ENCODE peak calls at places on chromosomes 2 and 18, in seven cellular contexts. X is HCT116, P is K562, L is SK-N-SH, H is H1, T is HepG2, O is GM12878. A is an unnamed sample.

GRCh38 chr18:59517446-59518171 is 158.5 kb upstream of the LMAN1 start:
- DNase-seq in X (no peak), P (peak; percentile 4), L (peak; percentile 70), H (no peak), T (peak; percentile 8), O (no peak), A (peak; percentile 28)

GRCh38 chr2:237541242-237541641 is 25.1 kb upstream of the PRLH start:
- DNase-seq in X (no peak), P (no peak), L (no peak), H (no peak), T (no peak), O (no peak), A (no peak)

GRCh38 chr2:206920310-206920709 is 19.0 kb upstream of the CPO start:
- DNase-seq in X (no peak), P (no peak), L (no peak), H (no peak), T (no peak), O (no peak), A (no peak)

GRCh38 chr2:241751152-241751551 is 16.7 kb downstream of the D2HGDH start:
- DNase-seq in X (no peak), P (no peak), L (no peak), H (no peak), T (no peak), O (no peak), A (no peak)

GRCh38 chr18:46321954-46322353 is 217.8 kb downstream of the HAUS1 start:
- DNase-seq in X (no peak), P (no peak), L (no peak), H (no peak), T (no peak), O (no peak), A (no peak)

GRCh38 chr2:173884403-173884802 is 80.8 kb downstream of the SP3 start:
- DNase-seq in X (peak; percentile 47), P (peak; percentile 74), L (peak; percentile 51), H (no peak), T (peak; percentile 56), O (no peak), A (peak; percentile 67)

GRCh38 chr18:61892683-61893303 is at the start of gene RNF152:
- DNase-seq in X (no peak), P (no peak), L (peak; percentile 75), H (no peak), T (no peak), O (no peak), A (peak; percentile 62)

GRCh38 chr2:36770542-36771287 is 74.2 kb downstream of the VIT start:
- DNase-seq in X (peak; percentile 51), P (peak; percentile 81), L (peak; percentile 64), H (peak; percentile 62), T (peak; percentile 67), O (no peak), A (no peak)

GRCh38 chr18:46868171-46868921 is 49.0 kb downstream of the PIAS2 start:
- DNase-seq in X (no peak), P (no peak), L (no peak), H (no peak), T (no peak), O (no peak), A (peak; percentile 48)

GRCh38 chr2:220165401-220165800 is 538.0 kb downstream of the SLC4A3 start:
- DNase-seq in X (no peak), P (no peak), L (no peak), H (no peak), T (no peak), O (no peak), A (no peak)

GRCh38 chr2:216216951-216217903 is 108.1 kb downstream of the XRCC5 start:
- DNase-seq in X (no peak), P (peak; percentile 61), L (peak; percentile 58), H (no peak), T (peak; percentile 49), O (no peak), A (no peak)

GRCh38 chr2:54206596-54206995 is 49.4 kb downstream of the TSPYL6 start:
- DNase-seq in X (peak; percentile 37), P (peak; percentile 30), L (peak; percentile 48), H (no peak), T (peak; percentile 50), O (no peak), A (peak; percentile 41)

GRCh38 chr2:42639340-42640077 is 71.1 kb downstream of the MTA3 start:
- DNase-seq in X (no peak), P (no peak), L (no peak), H (no peak), T (peak; percentile 15), O (no peak), A (no peak)

GRCh38 chr18:79485788-79486355 is 90.1 kb downstream of the NFATC1 start:
- DNase-seq in X (no peak), P (no peak), L (no peak), H (no peak), T (no peak), O (no peak), A (no peak)

GRCh38 chr18:12038082-12038660 is 55.5 kb upstream of the ANKRD62 start:
- DNase-seq in X (no peak), P (no peak), L (peak; percentile 43), H (no peak), T (no peak), O (no peak), A (no peak)

GRCh38 chr2:85134255-85135065 is 1.3 kb downstream of the TCF7L1 start:
- DNase-seq in X (no peak), P (no peak), L (peak; percentile 39), H (no peak), T (no peak), O (no peak), A (peak; percentile 53)
- TF ChIP-seq JUND in X (no peak), P (no peak), L (no peak), H (no peak), T (no peak), O (no peak), A (no peak)

GRCh38 chr2:33784488-33784887 is 185.4 kb upstream of the FAM98A start:
- DNase-seq in X (no peak), P (no peak), L (no peak), H (no peak), T (no peak), O (no peak), A (no peak)

GRCh38 chr2:33777791-33778190 is 178.7 kb upstream of the FAM98A start:
- DNase-seq in X (no peak), P (no peak), L (no peak), H (no peak), T (no peak), O (no peak), A (no peak)

GRCh38 chr2:33785201-33786106 is 186.4 kb upstream of the FAM98A start:
- DNase-seq in X (no peak), P (no peak), L (no peak), H (no peak), T (no peak), O (peak; percentile 44), A (no peak)

GRCh38 chr2:33786881-33787280 is 187.8 kb upstream of the FAM98A start:
- DNase-seq in X (no peak), P (no peak), L (no peak), H (no peak), T (no peak), O (no peak), A (no peak)

GRCh38 chr2:33782395-33783239 is 183.5 kb upstream of the FAM98A start:
- DNase-seq in X (no peak), P (no peak), L (no peak), H (no peak), T (no peak), O (no peak), A (no peak)
- TF ChIP-seq JUND in X (no peak), P (no peak), L (no peak), H (no peak), T (no peak), O (no peak), A (no peak)

GRCh38 chr2:23551875-23552274 is 166.9 kb downstream of the KLHL29 start:
- DNase-seq in X (no peak), P (no peak), L (no peak), H (no peak), T (no peak), O (no peak), A (no peak)

GRCh38 chr2:23554054-23554697 is 169.2 kb downstream of the KLHL29 start:
- DNase-seq in X (no peak), P (no peak), L (no peak), H (no peak), T (no peak), O (no peak), A (no peak)

GRCh38 chr2:23555944-23556343 is 171.0 kb downstream of the KLHL29 start:
- DNase-seq in X (no peak), P (no peak), L (no peak), H (no peak), T (no peak), O (no peak), A (no peak)

GRCh38 chr2:23550553-23550952 is 165.6 kb downstream of the KLHL29 start:
- DNase-seq in X (no peak), P (no peak), L (no peak), H (no peak), T (no peak), O (no peak), A (no peak)

DNA sequence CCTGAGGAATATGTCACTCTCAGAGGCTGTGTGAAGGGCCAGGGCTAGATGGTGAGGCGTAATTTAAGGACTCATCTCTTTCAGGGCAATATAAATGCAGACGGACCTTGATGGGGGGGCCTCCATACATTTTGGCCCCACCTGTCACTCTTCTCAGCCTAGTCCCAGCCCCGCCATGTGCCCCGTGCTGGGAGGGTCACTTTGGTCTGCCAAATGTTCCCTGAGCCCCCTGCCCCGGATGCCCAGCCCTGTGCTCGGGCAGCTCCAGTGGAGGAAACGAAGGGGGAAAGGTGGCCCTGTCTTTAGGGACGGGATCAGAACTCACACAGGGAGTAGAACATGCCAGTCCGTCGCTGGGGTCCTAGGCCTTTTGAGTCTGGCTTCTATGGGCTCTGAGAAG is 168.6 kb downstream of the KLHL29 start:
- DNase-seq in X (no peak), P (no peak), L (no peak), H (no peak), T (no peak), O (no peak), A (no peak)
- TF ChIP-seq JUND in X (no peak), P (no peak), L (no peak), H (no peak), T (no peak), O (no peak), A (no peak)

DNA sequence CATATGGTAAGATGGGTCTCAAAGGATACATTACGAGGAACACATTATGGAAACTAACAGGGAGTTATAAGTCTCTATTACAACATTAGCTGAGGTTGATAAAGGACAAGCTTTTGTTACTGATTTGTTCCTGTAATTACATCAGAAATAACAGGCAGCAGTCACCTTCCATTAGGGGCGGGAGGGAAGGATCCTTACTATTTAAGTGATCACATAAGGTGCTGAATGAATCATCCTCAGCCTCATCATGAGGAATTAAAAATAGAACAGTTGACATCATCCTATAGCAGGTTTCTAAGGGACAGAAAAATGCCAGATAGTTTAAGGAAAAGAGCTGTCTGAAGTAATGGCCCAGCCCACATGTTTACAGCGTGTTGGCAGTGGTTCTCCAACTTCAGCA is 86.9 kb upstream of the MGAT5 start:
- DNase-seq in X (peak; percentile 8), P (no peak), L (no peak), H (no peak), T (no peak), O (no peak), A (no peak)
- TF ChIP-seq JUND in X (no peak), P (peak; percentile 24), L (no peak), H (no peak), T (no peak), O (no peak), A (no peak)

GRCh38 chr2:12152888-12153287 is 406.5 kb downstream of the LPIN1 start:
- DNase-seq in X (no peak), P (no peak), L (no peak), H (no peak), T (no peak), O (no peak), A (no peak)

GRCh38 chr2:12151716-12152115 is 405.3 kb downstream of the LPIN1 start:
- DNase-seq in X (no peak), P (no peak), L (no peak), H (no peak), T (no peak), O (no peak), A (no peak)

GRCh38 chr2:12155308-12156061 is 409.1 kb downstream of the LPIN1 start:
- DNase-seq in X (peak; percentile 26), P (peak; percentile 14), L (no peak), H (no peak), T (no peak), O (no peak), A (no peak)
- TF ChIP-seq JUND in X (peak; percentile 70), P (no peak), L (peak; percentile 95), H (no peak), T (no peak), O (no peak), A (no peak)